ENCODE peak calls at places on chromosome 17, in eight cellular contexts. One of them, this sample, is unnamed.

GRCh38 chr17:8126306-8127066 is 2.6 kb upstream of the HES7 start:
- DNase-seq in GM12878: no peak
- DNase-seq in HepG2: no peak
- DNase-seq in H1: peak
- DNase-seq in HCT116: no peak
- DNase-seq in SK-N-SH: peak
- DNase-seq in endothelial cell of umbilical vein: peak
- DNase-seq in K562: peak
- DNase-seq in this sample: peak

GRCh38 chr17:64216385-64217248 is 46.4 kb downstream of the TEX2 start:
- DNase-seq in GM12878: peak
- DNase-seq in HepG2: peak
- DNase-seq in H1: peak
- DNase-seq in HCT116: no peak
- DNase-seq in SK-N-SH: peak
- DNase-seq in endothelial cell of umbilical vein: peak
- DNase-seq in K562: peak
- DNase-seq in this sample: peak

GRCh38 chr17:30196504-30196903 is 39.0 kb downstream of the SLC6A4 start:
- DNase-seq in GM12878: no peak
- DNase-seq in HepG2: no peak
- DNase-seq in H1: no peak
- DNase-seq in HCT116: no peak
- DNase-seq in SK-N-SH: no peak
- DNase-seq in endothelial cell of umbilical vein: peak
- DNase-seq in K562: no peak
- DNase-seq in this sample: no peak

GRCh38 chr17:10061131-10061581 is 137.2 kb downstream of the GAS7 start:
- DNase-seq in GM12878: no peak
- DNase-seq in HepG2: no peak
- DNase-seq in H1: no peak
- DNase-seq in HCT116: no peak
- DNase-seq in SK-N-SH: peak
- DNase-seq in endothelial cell of umbilical vein: no peak
- DNase-seq in K562: no peak
- DNase-seq in this sample: no peak

GRCh38 chr17:81986606-81987005 is 9.2 kb downstream of the ASPSCR1 start:
- DNase-seq in GM12878: no peak
- DNase-seq in HepG2: no peak
- DNase-seq in H1: no peak
- DNase-seq in HCT116: no peak
- DNase-seq in SK-N-SH: no peak
- DNase-seq in endothelial cell of umbilical vein: no peak
- DNase-seq in K562: no peak
- DNase-seq in this sample: no peak

GRCh38 chr17:45123930-45124796 is 8.2 kb downstream of the PLCD3 start:
- DNase-seq in GM12878: no peak
- DNase-seq in HepG2: peak
- DNase-seq in H1: no peak
- DNase-seq in HCT116: peak
- DNase-seq in SK-N-SH: peak
- DNase-seq in endothelial cell of umbilical vein: peak
- DNase-seq in K562: peak
- DNase-seq in this sample: peak

GRCh38 chr17:59848778-59849177 is 44.0 kb downstream of the TUBD1 start:
- DNase-seq in GM12878: no peak
- DNase-seq in HepG2: peak
- DNase-seq in H1: no peak
- DNase-seq in HCT116: no peak
- DNase-seq in SK-N-SH: no peak
- DNase-seq in endothelial cell of umbilical vein: no peak
- DNase-seq in K562: no peak
- DNase-seq in this sample: no peak

GRCh38 chr17:82665226-82665625 is 17.0 kb upstream of the WDR45B start:
- DNase-seq in GM12878: no peak
- DNase-seq in HepG2: no peak
- DNase-seq in H1: no peak
- DNase-seq in HCT116: no peak
- DNase-seq in SK-N-SH: no peak
- DNase-seq in endothelial cell of umbilical vein: no peak
- DNase-seq in K562: no peak
- DNase-seq in this sample: no peak

GRCh38 chr17:17722081-17722905 is 41.0 kb downstream of the RAI1 start:
- DNase-seq in GM12878: no peak
- DNase-seq in HepG2: no peak
- DNase-seq in H1: peak
- DNase-seq in HCT116: no peak
- DNase-seq in SK-N-SH: peak
- DNase-seq in endothelial cell of umbilical vein: no peak
- DNase-seq in K562: no peak
- DNase-seq in this sample: peak

GRCh38 chr17:29240477-29240876 is 6.2 kb upstream of the CRYBA1 start:
- DNase-seq in GM12878: no peak
- DNase-seq in HepG2: no peak
- DNase-seq in H1: no peak
- DNase-seq in HCT116: no peak
- DNase-seq in SK-N-SH: no peak
- DNase-seq in endothelial cell of umbilical vein: no peak
- DNase-seq in K562: no peak
- DNase-seq in this sample: no peak

GRCh38 chr17:42329025-42329976 is 41.0 kb downstream of the STAT5A start:
- DNase-seq in GM12878: no peak
- DNase-seq in HepG2: no peak
- DNase-seq in H1: peak
- DNase-seq in HCT116: no peak
- DNase-seq in SK-N-SH: no peak
- DNase-seq in endothelial cell of umbilical vein: peak
- DNase-seq in K562: no peak
- DNase-seq in this sample: peak
- H2AFZ ChIP-seq in GM12878: no peak
- H2AFZ ChIP-seq in HepG2: no peak
- H2AFZ ChIP-seq in H1: no peak
- H2AFZ ChIP-seq in HCT116: no peak
- H2AFZ ChIP-seq in SK-N-SH: peak
- H2AFZ ChIP-seq in endothelial cell of umbilical vein: no peak
- H2AFZ ChIP-seq in K562: no peak
- H2AFZ ChIP-seq in this sample: no peak

DNA sequence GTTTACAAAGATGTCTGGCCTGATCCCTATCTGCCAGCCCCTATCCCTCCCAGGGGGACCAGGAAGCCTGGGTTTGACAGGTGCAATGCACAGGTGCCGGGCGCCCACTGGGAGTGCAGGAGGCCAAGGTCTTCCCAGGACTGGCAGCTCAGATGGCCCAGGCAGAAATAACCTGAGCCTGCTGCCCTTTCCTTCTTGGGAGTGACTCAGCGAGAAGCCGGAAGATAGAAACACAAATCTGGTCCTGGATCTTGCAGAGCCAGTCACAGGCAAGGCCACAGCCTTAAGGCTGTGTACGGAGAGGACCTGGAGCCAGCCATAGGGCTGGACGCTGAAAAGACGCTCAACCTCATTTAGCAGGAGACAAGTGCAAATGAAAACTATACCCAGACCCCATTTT is 27.7 kb downstream of the GPR142 start:
- DNase-seq in GM12878: no peak
- DNase-seq in HepG2: no peak
- DNase-seq in H1: no peak
- DNase-seq in HCT116: no peak
- DNase-seq in SK-N-SH: no peak
- DNase-seq in endothelial cell of umbilical vein: no peak
- DNase-seq in K562: no peak
- DNase-seq in this sample: no peak
- H3K4me2 ChIP-seq in GM12878: no peak
- H3K4me2 ChIP-seq in HepG2: peak
- H3K4me2 ChIP-seq in H1: no peak
- H3K4me2 ChIP-seq in HCT116: no peak
- H3K4me2 ChIP-seq in SK-N-SH: no peak
- H3K4me2 ChIP-seq in endothelial cell of umbilical vein: no peak
- H3K4me2 ChIP-seq in K562: no peak
- H3K4me2 ChIP-seq in this sample: no peak

GRCh38 chr17:73203788-73204479 is 11.1 kb downstream of the COG1 start:
- DNase-seq in GM12878: no peak
- DNase-seq in HepG2: peak
- DNase-seq in H1: no peak
- DNase-seq in HCT116: no peak
- DNase-seq in SK-N-SH: no peak
- DNase-seq in endothelial cell of umbilical vein: peak
- DNase-seq in K562: no peak
- DNase-seq in this sample: no peak
- TF ChIP-seq POLR2AphosphoS5 in GM12878: no peak
- TF ChIP-seq POLR2AphosphoS5 in HepG2: no peak
- TF ChIP-seq POLR2AphosphoS5 in H1: no peak
- TF ChIP-seq POLR2AphosphoS5 in HCT116: no peak
- TF ChIP-seq POLR2AphosphoS5 in SK-N-SH: no peak
- TF ChIP-seq POLR2AphosphoS5 in endothelial cell of umbilical vein: no peak
- TF ChIP-seq POLR2AphosphoS5 in K562: no peak
- TF ChIP-seq POLR2AphosphoS5 in this sample: no peak

GRCh38 chr17:57011482-57012015 is 33.6 kb downstream of the SCPEP1 start:
- DNase-seq in GM12878: no peak
- DNase-seq in HepG2: no peak
- DNase-seq in H1: no peak
- DNase-seq in HCT116: no peak
- DNase-seq in SK-N-SH: no peak
- DNase-seq in endothelial cell of umbilical vein: no peak
- DNase-seq in K562: no peak
- DNase-seq in this sample: peak

GRCh38 chr17:57006040-57006439 is 28.1 kb downstream of the SCPEP1 start:
- DNase-seq in GM12878: no peak
- DNase-seq in HepG2: no peak
- DNase-seq in H1: no peak
- DNase-seq in HCT116: no peak
- DNase-seq in SK-N-SH: no peak
- DNase-seq in endothelial cell of umbilical vein: no peak
- DNase-seq in K562: no peak
- DNase-seq in this sample: no peak

GRCh38 chr17:57008958-57009357 is 31.0 kb downstream of the SCPEP1 start:
- DNase-seq in GM12878: no peak
- DNase-seq in HepG2: no peak
- DNase-seq in H1: no peak
- DNase-seq in HCT116: no peak
- DNase-seq in SK-N-SH: no peak
- DNase-seq in endothelial cell of umbilical vein: no peak
- DNase-seq in K562: no peak
- DNase-seq in this sample: no peak

GRCh38 chr17:57009737-57010445 is 32.0 kb downstream of the SCPEP1 start:
- DNase-seq in GM12878: peak
- DNase-seq in HepG2: peak
- DNase-seq in H1: peak
- DNase-seq in HCT116: peak
- DNase-seq in SK-N-SH: peak
- DNase-seq in endothelial cell of umbilical vein: peak
- DNase-seq in K562: peak
- DNase-seq in this sample: peak

GRCh38 chr17:57010495-57010894 is 32.6 kb downstream of the SCPEP1 start:
- DNase-seq in GM12878: no peak
- DNase-seq in HepG2: no peak
- DNase-seq in H1: no peak
- DNase-seq in HCT116: no peak
- DNase-seq in SK-N-SH: no peak
- DNase-seq in endothelial cell of umbilical vein: no peak
- DNase-seq in K562: no peak
- DNase-seq in this sample: no peak
- H2AFZ ChIP-seq in GM12878: peak
- H2AFZ ChIP-seq in HepG2: no peak
- H2AFZ ChIP-seq in H1: no peak
- H2AFZ ChIP-seq in HCT116: no peak
- H2AFZ ChIP-seq in SK-N-SH: peak
- H2AFZ ChIP-seq in endothelial cell of umbilical vein: peak
- H2AFZ ChIP-seq in K562: no peak
- H2AFZ ChIP-seq in this sample: no peak

DNA sequence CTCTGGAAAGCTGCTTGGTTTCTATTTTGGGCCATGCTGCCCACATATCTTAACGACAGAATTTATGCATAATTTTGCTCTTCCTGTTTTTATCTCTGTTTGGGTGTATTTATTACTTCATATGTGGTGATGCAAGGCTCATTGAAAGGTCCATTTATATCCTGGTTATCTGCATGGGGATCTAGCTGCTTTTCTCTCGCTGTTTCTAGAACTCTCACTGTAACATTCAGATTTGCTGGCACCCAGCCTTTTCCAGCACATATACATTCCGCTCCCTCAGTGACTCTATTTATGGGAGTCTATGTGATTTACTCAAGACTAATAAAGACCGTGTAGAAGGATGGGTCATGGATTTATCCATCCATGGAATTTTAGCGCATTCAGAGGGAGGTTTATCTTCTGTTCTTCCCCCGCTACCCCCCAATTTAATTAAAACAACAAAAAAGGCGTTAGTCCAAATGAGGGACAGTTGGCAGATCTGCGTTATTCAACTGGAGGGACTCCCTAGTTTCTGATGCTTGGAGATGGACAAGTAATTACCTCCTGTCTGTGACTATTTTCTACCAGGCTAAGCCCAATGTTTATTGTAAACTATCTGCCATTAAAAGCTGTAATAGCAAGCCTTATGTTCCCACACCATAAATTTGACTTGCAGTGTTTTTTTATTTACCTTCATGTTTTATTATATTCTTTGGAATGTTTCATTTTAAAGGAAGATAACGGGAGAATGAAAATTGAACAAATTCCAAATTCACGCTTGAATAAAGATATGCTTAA is 19.8 kb upstream of the MARCHF10 start:
- DNase-seq in GM12878: no peak
- DNase-seq in HepG2: no peak
- DNase-seq in H1: no peak
- DNase-seq in HCT116: no peak
- DNase-seq in SK-N-SH: peak
- DNase-seq in endothelial cell of umbilical vein: peak
- DNase-seq in K562: no peak
- DNase-seq in this sample: no peak
- H3K4me2 ChIP-seq in GM12878: no peak
- H3K4me2 ChIP-seq in HepG2: no peak
- H3K4me2 ChIP-seq in H1: no peak
- H3K4me2 ChIP-seq in HCT116: no peak
- H3K4me2 ChIP-seq in SK-N-SH: peak
- H3K4me2 ChIP-seq in endothelial cell of umbilical vein: peak
- H3K4me2 ChIP-seq in K562: no peak
- H3K4me2 ChIP-seq in this sample: no peak

DNA sequence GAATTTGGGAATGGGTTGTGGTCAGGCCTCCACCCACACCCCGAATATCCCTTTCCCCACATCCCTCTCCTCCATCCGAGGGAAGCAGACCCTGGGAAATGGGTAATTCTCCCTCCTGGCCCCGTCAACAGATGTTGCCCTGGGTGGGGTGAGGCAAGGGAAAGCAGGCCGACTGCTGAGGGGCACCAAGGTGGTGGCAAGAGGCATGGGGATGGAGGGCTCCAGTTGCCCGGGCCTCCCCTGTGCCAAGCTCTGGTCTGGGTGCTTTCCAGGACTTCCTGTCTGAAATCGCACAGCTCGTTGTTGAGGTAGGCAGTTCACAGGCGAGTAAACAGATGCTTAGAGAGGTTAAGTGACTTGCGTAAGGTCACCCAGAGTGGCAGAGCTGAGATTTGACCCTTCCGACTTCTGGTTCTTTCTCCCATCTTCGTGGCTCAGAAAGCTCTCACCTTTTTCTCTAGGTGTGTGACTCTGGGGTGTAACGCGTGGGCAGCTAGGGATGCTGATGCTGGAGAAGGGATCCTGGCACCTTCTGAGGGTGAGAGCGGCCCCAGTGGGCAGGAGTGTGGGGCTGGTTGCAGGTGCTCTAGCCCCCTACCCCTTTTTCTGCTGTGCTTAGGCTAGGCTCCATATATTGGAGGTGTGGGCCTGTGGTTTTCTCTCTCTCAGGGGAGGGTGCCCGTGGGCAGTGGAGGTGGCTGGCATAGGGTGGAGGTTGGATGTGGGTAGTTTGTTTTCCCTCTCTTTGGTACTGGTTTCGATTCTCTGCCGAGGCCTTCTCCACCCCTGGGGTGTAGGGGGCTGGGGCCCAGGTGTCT is 17.2 kb downstream of the RARA start:
- DNase-seq in GM12878: no peak
- DNase-seq in HepG2: peak
- DNase-seq in H1: no peak
- DNase-seq in HCT116: no peak
- DNase-seq in SK-N-SH: no peak
- DNase-seq in endothelial cell of umbilical vein: peak
- DNase-seq in K562: no peak
- DNase-seq in this sample: no peak
- TF ChIP-seq POLR2AphosphoS5 in GM12878: peak
- TF ChIP-seq POLR2AphosphoS5 in HepG2: no peak
- TF ChIP-seq POLR2AphosphoS5 in H1: no peak
- TF ChIP-seq POLR2AphosphoS5 in HCT116: no peak
- TF ChIP-seq POLR2AphosphoS5 in SK-N-SH: no peak
- TF ChIP-seq POLR2AphosphoS5 in endothelial cell of umbilical vein: no peak
- TF ChIP-seq POLR2AphosphoS5 in K562: no peak
- TF ChIP-seq POLR2AphosphoS5 in this sample: no peak

This sample was measured in GM23338.